ENCODE peak calls at places on chromosomes 3 and 15, in eight cellular contexts. L is HCT116, J is fibroblast of lung, R is right lobe of liver, F is type B pancreatic cell, M is choroid plexus epithelial cell, B is tibial artery, A is K562. C is an unnamed sample.

GRCh38 chr3:71641669-71642068 is 58.1 kb upstream of the FOXP1 start:
- DNase-seq in L (peak; percentile 10), J (no peak), R (no peak), F (no peak), M (peak; percentile 17), B (no peak), A (peak; percentile 68), C (no peak)

GRCh38 chr3:79937567-79937966 is 169.8 kb upstream of the ROBO1 start:
- DNase-seq in L (no peak), J (no peak), R (no peak), F (no peak), M (peak; percentile 83), B (no peak), A (no peak), C (no peak)

GRCh38 chr15:53437985-53438841 is 321.2 kb downstream of the WDR72 start:
- DNase-seq in L (no peak), J (no peak), R (peak; percentile 52), F (no peak), M (no peak), B (no peak), A (no peak), C (no peak)

GRCh38 chr3:117871934-117872333 is 1162.4 kb downstream of the TUSC7 start:
- DNase-seq in L (no peak), J (no peak), R (no peak), F (no peak), M (peak; percentile 22), B (no peak), A (no peak), C (no peak)

GRCh38 chr3:151726016-151726415 is 7.7 kb upstream of the AADACL2 start:
- DNase-seq in L (no peak), J (peak; percentile 63), R (no peak), F (no peak), M (peak; percentile 82), B (no peak), A (peak; percentile 84), C (no peak)

GRCh38 chr3:17424137-17424536 is 318.3 kb downstream of the TBC1D5 start:
- DNase-seq in L (no peak), J (peak; percentile 29), R (no peak), F (no peak), M (no peak), B (no peak), A (no peak), C (no peak)

GRCh38 chr3:84742915-84743314 is 215.9 kb upstream of the CADM2 start:
- DNase-seq in L (no peak), J (no peak), R (no peak), F (no peak), M (no peak), B (no peak), A (no peak), C (no peak)

GRCh38 chr15:90667063-90667754 is 49.9 kb upstream of the BLM start:
- DNase-seq in L (no peak), J (no peak), R (no peak), F (no peak), M (no peak), B (peak; percentile 16), A (no peak), C (no peak)

GRCh38 chr3:128051459-128051836 is 789 bp upstream of the SEC61A1 start:
- DNase-seq in L (no peak), J (no peak), R (no peak), F (no peak), M (peak; percentile 29), B (no peak), A (no peak), C (no peak)

GRCh38 chr3:34260266-34260990 is 462.0 kb downstream of the PDCD6IP start:
- DNase-seq in L (peak; percentile 16), J (peak; percentile 45), R (peak; percentile 25), F (no peak), M (peak; percentile 81), B (peak; percentile 47), A (peak; percentile 60), C (no peak)

GRCh38 chr15:73029003-73029527 is 23.2 kb upstream of the NEO1 start:
- DNase-seq in L (no peak), J (no peak), R (no peak), F (no peak), M (peak; percentile 41), B (no peak), A (no peak), C (no peak)

GRCh38 chr3:185290266-185290665 is 36.4 kb upstream of the EHHADH start:
- DNase-seq in L (no peak), J (no peak), R (no peak), F (no peak), M (no peak), B (no peak), A (peak; percentile 20), C (no peak)

GRCh38 chr15:34055868-34056595 is 17.0 kb upstream of the AVEN start:
- DNase-seq in L (no peak), J (peak; percentile 53), R (no peak), F (no peak), M (peak; percentile 82), B (no peak), A (no peak), C (no peak)

GRCh38 chr15:85477730-85478129 is 97.3 kb downstream of the AKAP13 start:
- DNase-seq in L (no peak), J (peak; percentile 63), R (no peak), F (no peak), M (peak; percentile 82), B (no peak), A (no peak), C (no peak)
- TF ChIP-seq CTCF in L (no peak), J (peak; percentile 29), R (no peak), F (peak; percentile 22), M (peak; percentile 42), B (no peak), A (no peak), C (no peak)

GRCh38 chr15:61119556-61119955 is 109.5 kb downstream of the RORA start:
- DNase-seq in L (no peak), J (no peak), R (no peak), F (no peak), M (no peak), B (no peak), A (no peak), C (no peak)

GRCh38 chr15:61115679-61116078 is 113.4 kb downstream of the RORA start:
- DNase-seq in L (no peak), J (no peak), R (no peak), F (no peak), M (no peak), B (peak; percentile 28), A (no peak), C (no peak)

GRCh38 chr15:61115241-61115640 is 113.9 kb downstream of the RORA start:
- DNase-seq in L (no peak), J (no peak), R (no peak), F (no peak), M (no peak), B (no peak), A (no peak), C (no peak)

GRCh38 chr15:61116830-61117229 is 112.3 kb downstream of the RORA start:
- DNase-seq in L (no peak), J (no peak), R (no peak), F (no peak), M (no peak), B (no peak), A (no peak), C (no peak)

DNA sequence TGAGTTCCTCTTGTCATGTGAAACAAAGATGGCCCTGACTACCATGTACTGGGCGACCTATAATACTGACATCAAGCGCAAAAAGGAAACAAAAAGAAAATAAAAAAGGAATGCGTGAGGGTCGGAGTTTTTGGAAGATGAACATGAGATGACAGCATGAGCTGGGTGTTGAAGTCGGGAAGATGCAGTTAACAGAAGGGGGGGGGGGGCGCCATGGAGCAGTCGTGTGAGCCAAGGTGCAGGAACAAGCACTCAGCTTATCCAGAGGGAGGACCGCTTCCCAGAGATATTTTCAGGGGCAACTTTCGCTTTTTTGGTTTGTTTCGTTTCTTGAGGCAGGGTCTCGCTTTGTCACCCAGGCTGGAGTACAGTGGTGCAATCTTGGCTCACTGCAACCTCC is 110.2 kb downstream of the RORA start:
- DNase-seq in L (no peak), J (no peak), R (no peak), F (no peak), M (no peak), B (no peak), A (peak; percentile 11), C (no peak)
- TF ChIP-seq CTCF in L (no peak), J (peak; percentile 33), R (no peak), F (peak; percentile 34), M (peak; percentile 28), B (no peak), A (peak; percentile 40), C (no peak)

DNA sequence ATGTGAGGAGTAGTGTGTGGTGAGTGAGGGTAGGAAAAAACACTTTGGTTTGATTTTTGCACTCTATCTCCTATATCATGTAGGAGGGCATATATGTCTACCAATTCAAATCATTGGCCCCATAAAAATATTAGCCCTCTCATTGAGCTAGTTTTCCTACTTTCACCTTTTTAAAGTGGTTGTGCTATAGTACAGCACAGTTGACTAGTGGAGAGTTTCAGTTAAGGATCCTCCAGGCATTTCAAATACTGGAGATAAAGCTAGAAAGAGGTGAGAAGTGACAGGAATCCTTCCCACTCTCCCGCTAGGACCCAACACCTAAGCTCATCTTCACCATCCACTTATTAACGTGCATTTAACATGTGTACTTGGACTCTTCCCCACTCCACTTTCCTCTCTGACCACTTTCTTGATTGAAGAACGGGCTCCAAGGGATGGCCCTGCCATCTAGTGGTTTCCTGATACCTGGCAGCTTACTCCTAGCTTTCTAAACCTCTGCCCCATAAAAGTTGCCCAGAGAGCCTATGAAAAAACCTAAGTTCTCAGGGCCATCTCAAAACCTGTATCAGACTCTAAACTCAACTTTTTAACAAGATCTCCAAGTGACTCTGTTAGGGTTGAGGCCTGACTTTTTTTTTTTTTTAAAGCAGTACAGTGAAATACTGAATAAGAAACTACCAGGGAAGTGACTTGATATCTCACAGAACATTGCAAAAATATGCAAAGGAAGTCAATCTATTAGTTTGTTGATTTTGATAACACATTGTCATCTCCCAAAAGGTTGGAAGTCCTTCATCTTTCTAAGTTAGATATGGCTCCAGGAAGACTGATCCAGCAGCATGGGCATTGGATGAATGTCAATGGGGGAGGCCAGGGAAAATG is 17.9 kb downstream of the IL12A start:
- DNase-seq in L (peak; percentile 73), J (peak; percentile 85), R (peak; percentile 27), F (no peak), M (peak; percentile 90), B (peak; percentile 29), A (peak; percentile 51), C (no peak)
- TF ChIP-seq CTCF in L (peak; percentile 84), J (peak; percentile 97), R (peak; percentile 72), F (peak; percentile 87), M (peak; percentile 99), B (peak; percentile 83), A (peak; percentile 75), C (no peak)

DNA sequence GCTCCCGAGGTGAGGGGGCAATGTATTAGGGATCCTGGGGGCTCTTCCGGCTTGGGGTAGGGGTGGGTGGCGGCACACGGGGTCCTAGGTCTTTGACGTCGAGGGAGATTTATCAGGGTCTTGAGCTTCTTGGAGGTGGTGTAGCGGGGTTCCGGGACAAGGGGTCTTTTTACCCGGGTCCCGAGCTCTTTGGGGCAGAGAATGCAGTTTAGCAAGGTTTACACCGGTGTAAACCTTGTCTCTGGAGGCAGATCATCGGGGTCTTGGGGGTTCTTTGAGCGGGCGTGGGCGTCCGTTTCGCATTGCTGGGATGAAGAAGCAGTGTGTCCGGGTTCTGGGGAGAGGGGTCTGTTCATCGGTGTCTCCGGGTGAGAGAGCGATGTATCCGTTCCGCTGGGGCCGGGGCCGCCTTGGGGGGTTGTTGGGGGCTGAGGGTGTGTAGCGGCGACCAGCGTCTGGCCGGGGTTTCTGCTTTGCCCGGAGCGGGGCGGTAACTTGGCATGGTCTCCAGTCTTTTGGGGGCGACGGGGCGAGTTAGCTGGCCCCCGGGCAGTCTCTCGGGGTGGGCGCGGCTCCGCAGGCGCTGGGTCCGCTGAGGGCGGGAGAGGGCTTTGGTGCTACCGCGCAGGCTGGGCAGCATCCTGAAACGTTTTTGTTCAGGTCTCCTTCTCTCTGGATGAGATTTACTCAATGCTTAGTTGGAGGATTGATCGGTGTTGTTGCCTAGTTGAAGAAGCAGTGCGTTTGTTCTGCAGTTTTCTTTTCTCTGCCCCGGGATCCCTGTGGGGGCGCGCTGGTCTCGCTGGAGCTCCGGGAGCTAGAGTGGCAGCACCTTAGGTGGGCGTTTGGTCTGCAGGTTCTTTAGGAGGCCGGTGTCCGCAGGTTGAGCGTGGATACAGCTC is 792 bp downstream of the GLCE start:
- DNase-seq in L (peak; percentile 16), J (peak; percentile 36), R (peak; percentile 63), F (no peak), M (peak; percentile 44), B (peak; percentile 21), A (peak; percentile 38), C (peak; percentile 34)
- TF ChIP-seq CTCF in L (peak; percentile 49), J (peak; percentile 44), R (no peak), F (peak; percentile 21), M (peak; percentile 50), B (no peak), A (peak; percentile 28), C (no peak)